ENCODE peak calls at places on chromosome 20, in four cellular contexts. X, B, V and O are unnamed samples.

GRCh38 chr20:35886537-35886936 is 67.8 kb downstream of the SCAND1 start:
- DNase-seq in X (no peak), B (no peak), V (no peak), O (no peak)

GRCh38 chr20:60052322-60052721 is 94.1 kb downstream of the CDH26 start:
- DNase-seq in X (no peak), B (no peak), V (no peak), O (no peak)

GRCh38 chr20:2595076-2595475 is 57.4 kb upstream of the NOP56 start:
- DNase-seq in X (no peak), B (no peak), V (no peak), O (no peak)

GRCh38 chr20:57089701-57090144 is 176.7 kb downstream of the BMP7 start:
- DNase-seq in X (peak), B (no peak), V (peak), O (peak)

GRCh38 chr20:13344671-13345070 is 123.6 kb downstream of the ISM1 start:
- DNase-seq in X (no peak), B (no peak), V (no peak), O (no peak)

GRCh38 chr20:309306-309840 is 12.0 kb downstream of the ZCCHC3 start:
- DNase-seq in X (no peak), B (no peak), V (no peak), O (no peak)

GRCh38 chr20:13158339-13158738 is 62.7 kb upstream of the ISM1 start:
- DNase-seq in X (no peak), B (no peak), V (no peak), O (no peak)

GRCh38 chr20:40883097-40883496 is 145.5 kb upstream of the TOP1 start:
- DNase-seq in X (no peak), B (no peak), V (no peak), O (no peak)

GRCh38 chr20:51687630-51688029 is 80.6 kb downstream of the ATP9A start:
- DNase-seq in X (no peak), B (no peak), V (no peak), O (no peak)

GRCh38 chr20:11777861-11778570 is 139.7 kb upstream of the BTBD3 start:
- DNase-seq in X (no peak), B (no peak), V (no peak), O (no peak)

GRCh38 chr20:48170625-48171024 is 385.3 kb upstream of the SULF2 start:
- DNase-seq in X (no peak), B (no peak), V (no peak), O (no peak)

GRCh38 chr20:16518068-16518783 is 55.0 kb downstream of the KIF16B start:
- DNase-seq in X (peak), B (no peak), V (peak), O (peak)

GRCh38 chr20:43824699-43825402 is 89.8 kb upstream of the TOX2 start:
- DNase-seq in X (peak), B (peak), V (peak), O (peak)

GRCh38 chr20:43821795-43822194 is 92.9 kb upstream of the TOX2 start:
- DNase-seq in X (no peak), B (no peak), V (no peak), O (no peak)

GRCh38 chr20:43825635-43826034 is 89.0 kb upstream of the TOX2 start:
- DNase-seq in X (no peak), B (peak), V (no peak), O (no peak)

GRCh38 chr20:43824279-43824678 is 90.4 kb upstream of the TOX2 start:
- DNase-seq in X (no peak), B (no peak), V (no peak), O (no peak)

DNA sequence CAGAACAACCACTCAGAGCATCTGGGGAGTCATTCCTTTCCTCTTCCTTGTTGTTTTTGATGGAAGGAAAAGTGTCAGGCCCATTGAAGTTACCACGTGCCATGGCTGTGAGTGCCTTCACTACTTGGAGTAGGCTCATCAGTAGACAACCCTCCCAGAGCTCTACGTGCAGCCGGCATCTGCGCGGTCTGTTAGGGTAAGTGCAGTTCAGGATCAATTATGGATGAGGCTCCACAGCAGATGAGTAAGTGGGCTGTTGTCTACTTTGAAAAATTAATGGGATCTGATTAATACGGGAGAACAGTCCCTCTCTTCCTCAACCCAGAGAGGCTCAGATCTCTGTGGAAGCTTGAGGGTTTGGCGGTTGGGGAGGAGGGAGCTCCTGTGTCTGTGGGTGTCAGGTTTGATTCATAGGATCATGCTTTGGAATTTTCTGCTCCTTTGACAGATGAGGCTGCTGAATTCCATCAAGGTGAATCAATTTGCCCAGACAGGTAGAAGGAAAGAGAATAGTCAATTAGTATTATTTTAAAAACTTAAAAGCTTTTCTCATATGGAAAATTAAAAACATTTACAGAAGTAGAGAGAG is 93.8 kb upstream of the TOX2 start:
- DNase-seq in X (no peak), B (no peak), V (no peak), O (no peak)
- TF ChIP-seq NR2C2 in X (no peak), B (no peak), V (no peak), O (no peak)

GRCh38 chr20:63979549-63980316 is at the start of gene SAMD10:
- DNase-seq in X (peak), B (peak), V (peak), O (peak)
- TF ChIP-seq ATF3 in X (no peak), B (no peak), V (no peak), O (no peak)

GRCh38 chr20:49644980-49645565 is 68.6 kb downstream of the B4GALT5 start:
- DNase-seq in X (no peak), B (no peak), V (no peak), O (no peak)
- TF ChIP-seq NR2C2 in X (no peak), B (no peak), V (no peak), O (no peak)

GRCh38 chr20:64111841-64112641 is 4.7 kb upstream of the NPBWR2 start:
- DNase-seq in X (no peak), B (no peak), V (no peak), O (no peak)
- TF ChIP-seq ATF3 in X (no peak), B (no peak), V (no peak), O (no peak)

GRCh38 chr20:4813839-4814695 is 92.4 kb downstream of the PRND start:
- DNase-seq in X (no peak), B (peak), V (no peak), O (no peak)
- TF ChIP-seq NR2C2 in X (no peak), B (no peak), V (no peak), O (no peak)